ENCODE peak calls at places on chromosomes 13 and 19, in five cellular contexts. One of them, this sample, is unnamed.

GRCh38 chr13:66443926-66444325 is 786.2 kb downstream of the PCDH9 start:
- DNase-seq in SK-N-SH: no peak
- DNase-seq in A549: no peak
- DNase-seq in K562: no peak
- DNase-seq in IMR-90: no peak
- DNase-seq in this sample: no peak

GRCh38 chr13:24184855-24185254 is 24.3 kb downstream of the SPATA13 start:
- DNase-seq in A549: no peak
- DNase-seq in IMR-90: no peak
- DNase-seq in K562: no peak
- DNase-seq in SK-N-SH: no peak
- DNase-seq in this sample: no peak

GRCh38 chr13:80339841-80340642 is 884 bp downstream of the SPRY2 start:
- DNase-seq in A549: no peak
- DNase-seq in SK-N-SH: peak; percentile 60
- DNase-seq in K562: peak; percentile 31
- DNase-seq in IMR-90: peak; percentile 42
- DNase-seq in this sample: no peak

GRCh38 chr19:32407004-32407992 is 1.7 kb downstream of the DPY19L3 start:
- DNase-seq in A549: no peak
- DNase-seq in IMR-90: peak; percentile 37
- DNase-seq in SK-N-SH: peak; percentile 36
- DNase-seq in K562: peak; percentile 72
- DNase-seq in this sample: no peak

GRCh38 chr19:17811681-17812080 is 9.6 kb downstream of the INSL3 start:
- DNase-seq in A549: no peak
- DNase-seq in SK-N-SH: no peak
- DNase-seq in IMR-90: no peak
- DNase-seq in K562: no peak
- DNase-seq in this sample: no peak

GRCh38 chr19:17049711-17050280 is 23.2 kb upstream of the CPAMD8 start:
- DNase-seq in K562: no peak
- DNase-seq in SK-N-SH: no peak
- DNase-seq in IMR-90: peak; percentile 73
- DNase-seq in A549: no peak
- DNase-seq in this sample: no peak

GRCh38 chr13:66992683-66993082 is 237.5 kb downstream of the PCDH9 start:
- DNase-seq in SK-N-SH: no peak
- DNase-seq in A549: no peak
- DNase-seq in K562: no peak
- DNase-seq in IMR-90: no peak
- DNase-seq in this sample: no peak

GRCh38 chr19:29834991-29835390 is 23.2 kb downstream of the CCNE1 start:
- DNase-seq in K562: no peak
- DNase-seq in SK-N-SH: no peak
- DNase-seq in IMR-90: no peak
- DNase-seq in A549: no peak
- DNase-seq in this sample: no peak

GRCh38 chr19:8367327-8368001 is 3.5 kb downstream of the ANGPTL4 start:
- DNase-seq in IMR-90: peak; percentile 98
- DNase-seq in SK-N-SH: peak; percentile 95
- DNase-seq in K562: peak; percentile 58
- DNase-seq in A549: no peak
- DNase-seq in this sample: no peak

GRCh38 chr13:23506071-23506820 is 64.0 kb upstream of the TNFRSF19 start:
- DNase-seq in A549: no peak
- DNase-seq in SK-N-SH: peak; percentile 46
- DNase-seq in IMR-90: peak; percentile 39
- DNase-seq in K562: no peak
- DNase-seq in this sample: no peak

GRCh38 chr19:30046522-30046921 is 104.5 kb downstream of the URI1 start:
- DNase-seq in K562: no peak
- DNase-seq in SK-N-SH: peak; percentile 50
- DNase-seq in A549: no peak
- DNase-seq in IMR-90: peak; percentile 1
- DNase-seq in this sample: peak; percentile 33

GRCh38 chr19:21322528-21322927 is 6.7 kb downstream of the ZNF708 start:
- DNase-seq in IMR-90: no peak
- DNase-seq in A549: no peak
- DNase-seq in K562: no peak
- DNase-seq in SK-N-SH: no peak
- DNase-seq in this sample: no peak

GRCh38 chr19:50300051-50300450 is 29.1 kb downstream of the KCNC3 start:
- DNase-seq in SK-N-SH: no peak
- DNase-seq in IMR-90: peak; percentile 4
- DNase-seq in A549: no peak
- DNase-seq in K562: no peak
- DNase-seq in this sample: no peak

GRCh38 chr19:46537136-46538097 is 41.8 kb upstream of the PNMA8B start:
- DNase-seq in SK-N-SH: peak; percentile 70
- DNase-seq in K562: peak; percentile 37
- DNase-seq in A549: peak; percentile 59
- DNase-seq in IMR-90: peak; percentile 29
- DNase-seq in this sample: no peak
- TF ChIP-seq RCOR1 in SK-N-SH: peak; percentile 15
- TF ChIP-seq RCOR1 in K562: peak; percentile 43
- TF ChIP-seq RCOR1 in A549: no peak
- TF ChIP-seq RCOR1 in IMR-90: no peak
- TF ChIP-seq RCOR1 in this sample: no peak

GRCh38 chr19:48595833-48596232 is 10.7 kb upstream of the SPACA4 start:
- DNase-seq in K562: no peak
- DNase-seq in IMR-90: no peak
- DNase-seq in A549: no peak
- DNase-seq in SK-N-SH: no peak
- DNase-seq in this sample: no peak

GRCh38 chr19:48596237-48596636 is 10.3 kb upstream of the SPACA4 start:
- DNase-seq in IMR-90: no peak
- DNase-seq in A549: no peak
- DNase-seq in SK-N-SH: no peak
- DNase-seq in K562: no peak
- DNase-seq in this sample: no peak

GRCh38 chr19:48595171-48595570 is 11.4 kb upstream of the SPACA4 start:
- DNase-seq in IMR-90: no peak
- DNase-seq in K562: no peak
- DNase-seq in SK-N-SH: no peak
- DNase-seq in A549: no peak
- DNase-seq in this sample: no peak

GRCh38 chr19:48598996-48599626 is 7.4 kb upstream of the SPACA4 start:
- DNase-seq in A549: no peak
- DNase-seq in SK-N-SH: no peak
- DNase-seq in IMR-90: no peak
- DNase-seq in K562: no peak
- DNase-seq in this sample: no peak

GRCh38 chr19:48596679-48597465 is 9.7 kb upstream of the SPACA4 start:
- DNase-seq in A549: no peak
- DNase-seq in SK-N-SH: no peak
- DNase-seq in IMR-90: no peak
- DNase-seq in K562: no peak
- DNase-seq in this sample: no peak
- TF ChIP-seq RCOR1 in A549: no peak
- TF ChIP-seq RCOR1 in SK-N-SH: no peak
- TF ChIP-seq RCOR1 in IMR-90: no peak
- TF ChIP-seq RCOR1 in K562: no peak
- TF ChIP-seq RCOR1 in this sample: no peak

DNA sequence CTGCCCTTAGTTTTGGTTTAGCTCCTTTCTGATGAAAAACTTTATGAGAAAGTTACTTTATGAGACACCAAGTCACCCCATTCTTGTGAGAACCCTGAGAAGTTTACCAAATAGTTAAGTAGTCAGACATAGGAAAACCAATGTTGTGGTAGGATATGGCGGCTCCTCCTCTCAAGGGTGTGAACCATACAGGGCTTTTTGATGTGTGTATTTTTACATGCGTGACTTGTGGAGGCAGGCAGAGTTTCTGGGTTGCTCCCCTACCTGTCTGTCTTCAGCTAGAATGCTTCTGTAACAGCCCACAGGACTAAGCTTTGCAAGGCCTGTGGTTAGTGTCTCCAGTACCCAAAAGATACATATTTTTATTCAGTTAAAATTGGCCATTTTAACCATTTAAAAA is 18.3 kb downstream of the UBAC2 start:
- DNase-seq in SK-N-SH: no peak
- DNase-seq in A549: no peak
- DNase-seq in IMR-90: no peak
- DNase-seq in K562: no peak
- DNase-seq in this sample: peak; percentile 62
- TF ChIP-seq RCOR1 in SK-N-SH: no peak
- TF ChIP-seq RCOR1 in A549: no peak
- TF ChIP-seq RCOR1 in IMR-90: no peak
- TF ChIP-seq RCOR1 in K562: no peak
- TF ChIP-seq RCOR1 in this sample: no peak

GRCh38 chr13:44174769-44175425 is 198.7 kb upstream of the SERP2 start:
- DNase-seq in K562: peak; percentile 11
- DNase-seq in SK-N-SH: no peak
- DNase-seq in A549: no peak
- DNase-seq in IMR-90: peak; percentile 76
- DNase-seq in this sample: no peak
- TF ChIP-seq RCOR1 in K562: peak; percentile 10
- TF ChIP-seq RCOR1 in SK-N-SH: no peak
- TF ChIP-seq RCOR1 in A549: no peak
- TF ChIP-seq RCOR1 in IMR-90: no peak
- TF ChIP-seq RCOR1 in this sample: no peak

GRCh38 chr13:42545842-42546241 is 28.1 kb upstream of the TNFSF11 start:
- DNase-seq in K562: no peak
- DNase-seq in IMR-90: no peak
- DNase-seq in SK-N-SH: no peak
- DNase-seq in A549: no peak
- DNase-seq in this sample: no peak

GRCh38 chr13:42551611-42552010 is 22.3 kb upstream of the TNFSF11 start:
- DNase-seq in SK-N-SH: no peak
- DNase-seq in K562: no peak
- DNase-seq in A549: no peak
- DNase-seq in IMR-90: no peak
- DNase-seq in this sample: no peak

GRCh38 chr13:42549555-42549941 is 24.4 kb upstream of the TNFSF11 start:
- DNase-seq in A549: no peak
- DNase-seq in IMR-90: no peak
- DNase-seq in K562: no peak
- DNase-seq in SK-N-SH: no peak
- DNase-seq in this sample: no peak

GRCh38 chr13:42547615-42548014 is 26.3 kb upstream of the TNFSF11 start:
- DNase-seq in SK-N-SH: no peak
- DNase-seq in K562: no peak
- DNase-seq in A549: no peak
- DNase-seq in IMR-90: no peak
- DNase-seq in this sample: no peak

DNA sequence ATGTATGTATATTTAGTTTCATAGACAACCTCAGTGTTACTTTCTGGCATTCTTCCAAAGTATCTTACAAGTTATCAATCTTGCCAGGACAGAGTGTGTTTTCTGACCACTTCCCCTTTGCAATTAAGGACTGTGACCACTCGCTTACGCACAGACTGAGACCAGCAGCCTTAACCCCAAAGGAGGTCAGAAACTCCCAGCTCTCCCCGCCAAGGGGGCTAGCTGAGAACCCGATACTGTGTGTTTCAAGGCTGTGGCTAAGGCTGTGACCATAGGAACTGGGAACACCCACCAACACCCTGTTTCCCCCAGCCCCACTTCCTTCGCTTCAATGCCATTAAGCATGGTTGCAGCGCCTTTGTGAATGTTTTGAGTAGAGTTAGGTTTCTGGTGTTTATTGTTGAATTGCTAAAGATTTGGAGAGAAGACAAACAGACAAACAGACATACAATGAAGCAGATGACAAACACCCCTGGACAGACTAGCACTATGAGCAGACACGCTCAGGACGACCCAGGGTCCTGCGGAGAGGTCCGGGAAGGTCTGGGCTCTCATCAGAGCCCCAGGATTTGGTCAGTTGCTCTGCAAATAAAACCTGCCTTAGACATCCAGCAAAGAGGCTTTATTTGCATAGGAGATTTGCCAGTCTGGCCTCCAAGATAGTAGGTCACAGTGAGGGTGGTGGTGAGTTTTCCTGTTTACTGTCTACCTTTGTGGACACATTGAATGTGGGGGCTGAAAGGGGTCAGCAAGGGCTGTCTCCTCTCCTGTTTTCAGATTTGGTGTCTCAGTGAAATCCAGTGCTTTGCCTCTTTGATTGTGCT is 25.0 kb upstream of the TNFSF11 start:
- DNase-seq in SK-N-SH: no peak
- DNase-seq in A549: no peak
- DNase-seq in K562: peak; percentile 7
- DNase-seq in IMR-90: no peak
- DNase-seq in this sample: peak; percentile 98
- TF ChIP-seq RCOR1 in SK-N-SH: no peak
- TF ChIP-seq RCOR1 in A549: no peak
- TF ChIP-seq RCOR1 in K562: no peak
- TF ChIP-seq RCOR1 in IMR-90: no peak
- TF ChIP-seq RCOR1 in this sample: peak; percentile 64

GRCh38 chr13:105732946-105733529 is 802.4 kb downstream of the EFNB2 start:
- DNase-seq in SK-N-SH: no peak
- DNase-seq in K562: no peak
- DNase-seq in IMR-90: no peak
- DNase-seq in A549: no peak
- DNase-seq in this sample: no peak
- TF ChIP-seq RCOR1 in SK-N-SH: no peak
- TF ChIP-seq RCOR1 in K562: no peak
- TF ChIP-seq RCOR1 in IMR-90: no peak
- TF ChIP-seq RCOR1 in A549: no peak
- TF ChIP-seq RCOR1 in this sample: no peak

DNA sequence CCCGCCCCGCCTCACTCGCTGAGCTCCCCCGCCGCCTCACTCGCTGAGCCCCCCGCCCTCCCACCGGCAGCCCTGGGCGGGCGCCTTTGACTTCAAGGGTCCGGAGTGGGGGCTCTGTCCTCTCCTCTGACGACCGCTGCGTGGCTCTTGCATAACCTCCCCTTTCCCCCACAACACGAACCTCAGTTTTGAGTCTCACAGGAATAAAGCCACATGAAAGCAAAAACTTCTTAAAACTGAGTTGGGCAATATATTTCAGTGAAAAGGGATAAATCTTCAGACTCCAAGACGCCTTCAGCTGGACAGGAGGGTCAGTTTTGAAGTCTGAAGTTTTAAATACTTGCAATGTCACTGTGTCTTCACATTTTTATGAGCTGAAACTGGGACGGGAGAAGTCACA is 70.6 kb upstream of the C13orf46 start:
- DNase-seq in SK-N-SH: no peak
- DNase-seq in IMR-90: peak; percentile 40
- DNase-seq in K562: no peak
- DNase-seq in A549: no peak
- DNase-seq in this sample: no peak
- TF ChIP-seq RCOR1 in SK-N-SH: no peak
- TF ChIP-seq RCOR1 in IMR-90: no peak
- TF ChIP-seq RCOR1 in K562: no peak
- TF ChIP-seq RCOR1 in A549: no peak
- TF ChIP-seq RCOR1 in this sample: no peak

GRCh38 chr13:88303605-88304004 is 632.4 kb downstream of the SLITRK5 start:
- DNase-seq in IMR-90: no peak
- DNase-seq in A549: no peak
- DNase-seq in SK-N-SH: no peak
- DNase-seq in K562: no peak
- DNase-seq in this sample: no peak

DNA sequence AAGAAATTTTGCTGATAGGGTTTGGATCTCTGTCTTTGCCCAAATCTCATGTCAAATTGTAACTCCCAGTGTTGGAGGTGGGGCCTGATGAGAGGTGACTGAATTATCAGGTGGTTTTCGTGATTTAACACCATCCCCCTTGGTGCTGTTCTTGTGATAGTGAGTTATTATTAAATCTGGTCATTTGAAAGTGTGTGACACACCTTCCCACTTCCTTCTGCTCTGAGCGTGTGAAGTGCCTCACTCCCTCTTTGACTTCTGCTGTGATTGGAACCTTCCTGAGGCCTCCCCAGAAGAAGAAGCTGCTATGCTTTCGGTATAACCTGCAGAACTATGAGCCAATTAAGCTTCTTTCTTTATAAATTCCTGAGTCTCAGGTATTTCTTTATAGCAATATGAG is 632.0 kb downstream of the SLITRK5 start:
- DNase-seq in A549: no peak
- DNase-seq in K562: no peak
- DNase-seq in IMR-90: no peak
- DNase-seq in SK-N-SH: no peak
- DNase-seq in this sample: no peak
- TF ChIP-seq RCOR1 in A549: no peak
- TF ChIP-seq RCOR1 in K562: no peak
- TF ChIP-seq RCOR1 in IMR-90: no peak
- TF ChIP-seq RCOR1 in SK-N-SH: no peak
- TF ChIP-seq RCOR1 in this sample: no peak